ENCODE peak calls at places on chromosomes 6 and 20, in four cellular contexts. One of them, this sample, is unnamed.
A peak's percentile ranks its signal among the peaks of the same experiment; 100 is the strongest.

GRCh38 chr6:108947114-108947854 is 99.1 kb downstream of the ARMC2 start:
- DNase-seq in GM23338: no peak
- DNase-seq in HCT116: no peak
- DNase-seq in CD4-positive, alpha-beta T cell: no peak
- DNase-seq in this sample: no peak

GRCh38 chr6:150016324-150017185 is 8.8 kb downstream of the RAET1L start:
- DNase-seq in GM23338: peak; percentile 77
- DNase-seq in HCT116: peak; percentile 65
- DNase-seq in CD4-positive, alpha-beta T cell: no peak
- DNase-seq in this sample: no peak

GRCh38 chr6:104613416-104614001 is 246.2 kb downstream of the HACE1 start:
- DNase-seq in GM23338: peak; percentile 33
- DNase-seq in HCT116: no peak
- DNase-seq in CD4-positive, alpha-beta T cell: no peak
- DNase-seq in this sample: no peak

GRCh38 chr20:2297352-2297717 is 1.5 kb downstream of the TGM3 start:
- DNase-seq in GM23338: peak; percentile 6
- DNase-seq in HCT116: no peak
- DNase-seq in CD4-positive, alpha-beta T cell: no peak
- DNase-seq in this sample: no peak

GRCh38 chr20:51525241-51526104 is 17.0 kb downstream of the NFATC2 start:
- DNase-seq in GM23338: no peak
- DNase-seq in HCT116: no peak
- DNase-seq in CD4-positive, alpha-beta T cell: no peak
- DNase-seq in this sample: peak; percentile 62

GRCh38 chr20:50393242-50393641 is 116.9 kb upstream of the PTPN1 start:
- DNase-seq in GM23338: no peak
- DNase-seq in HCT116: no peak
- DNase-seq in CD4-positive, alpha-beta T cell: no peak
- DNase-seq in this sample: no peak

GRCh38 chr20:63945031-63945658 is 11.1 kb downstream of the UCKL1 start:
- DNase-seq in GM23338: no peak
- DNase-seq in HCT116: no peak
- DNase-seq in CD4-positive, alpha-beta T cell: no peak
- DNase-seq in this sample: no peak

GRCh38 chr20:58892126-58892931 is 39.8 kb downstream of the GNAS start:
- DNase-seq in GM23338: peak; percentile 78
- DNase-seq in HCT116: no peak
- DNase-seq in CD4-positive, alpha-beta T cell: peak; percentile 70
- DNase-seq in this sample: no peak

GRCh38 chr6:11205721-11206120 is 26.7 kb downstream of the NEDD9 start:
- DNase-seq in GM23338: no peak
- DNase-seq in HCT116: no peak
- DNase-seq in CD4-positive, alpha-beta T cell: no peak
- DNase-seq in this sample: no peak

GRCh38 chr6:135372758-135373157 is 124.8 kb downstream of the AHI1 start:
- DNase-seq in GM23338: no peak
- DNase-seq in HCT116: no peak
- DNase-seq in CD4-positive, alpha-beta T cell: no peak
- DNase-seq in this sample: no peak

GRCh38 chr6:96110878-96111277 is 95.1 kb downstream of the FUT9 start:
- DNase-seq in GM23338: no peak
- DNase-seq in HCT116: no peak
- DNase-seq in CD4-positive, alpha-beta T cell: no peak
- DNase-seq in this sample: no peak

GRCh38 chr6:7155871-7156579 is 48.3 kb downstream of the RREB1 start:
- DNase-seq in GM23338: peak; percentile 31
- DNase-seq in HCT116: no peak
- DNase-seq in CD4-positive, alpha-beta T cell: no peak
- DNase-seq in this sample: no peak

GRCh38 chr6:34730006-34730405 is 27.3 kb upstream of the SNRPC start:
- DNase-seq in GM23338: no peak
- DNase-seq in HCT116: no peak
- DNase-seq in CD4-positive, alpha-beta T cell: no peak
- DNase-seq in this sample: no peak

GRCh38 chr6:165726915-165727314 is 63.9 kb upstream of the PDE10A start:
- DNase-seq in GM23338: peak; percentile 26
- DNase-seq in HCT116: no peak
- DNase-seq in CD4-positive, alpha-beta T cell: no peak
- DNase-seq in this sample: no peak

GRCh38 chr6:129486333-129486732 is 223.6 kb downstream of the ARHGAP18 start:
- DNase-seq in GM23338: no peak
- DNase-seq in HCT116: no peak
- DNase-seq in CD4-positive, alpha-beta T cell: no peak
- DNase-seq in this sample: no peak

GRCh38 chr6:36463686-36464085 is 20.9 kb downstream of the KCTD20 start:
- DNase-seq in GM23338: no peak
- DNase-seq in HCT116: no peak
- DNase-seq in CD4-positive, alpha-beta T cell: no peak
- DNase-seq in this sample: no peak

GRCh38 chr20:59811681-59812171 is 121.7 kb downstream of the SYCP2 start:
- DNase-seq in GM23338: no peak
- DNase-seq in HCT116: no peak
- DNase-seq in CD4-positive, alpha-beta T cell: no peak
- DNase-seq in this sample: no peak

GRCh38 chr6:8658391-8658790 is 223.0 kb upstream of the SLC35B3 start:
- DNase-seq in GM23338: peak; percentile 4
- DNase-seq in HCT116: no peak
- DNase-seq in CD4-positive, alpha-beta T cell: no peak
- DNase-seq in this sample: no peak

GRCh38 chr6:54805077-54805476 is 41.5 kb upstream of the FAM83B start:
- DNase-seq in GM23338: peak; percentile 7
- DNase-seq in HCT116: no peak
- DNase-seq in CD4-positive, alpha-beta T cell: no peak
- DNase-seq in this sample: no peak

GRCh38 chr20:61799928-61800327 is 265.8 kb downstream of the TAF4 start:
- DNase-seq in GM23338: no peak
- DNase-seq in HCT116: no peak
- DNase-seq in CD4-positive, alpha-beta T cell: no peak
- DNase-seq in this sample: no peak

GRCh38 chr6:90343581-90343980 is 46.9 kb upstream of the BACH2 start:
- DNase-seq in GM23338: no peak
- DNase-seq in HCT116: peak; percentile 10
- DNase-seq in CD4-positive, alpha-beta T cell: no peak
- DNase-seq in this sample: no peak

GRCh38 chr20:49664914-49665313 is 48.8 kb downstream of the B4GALT5 start:
- DNase-seq in GM23338: no peak
- DNase-seq in HCT116: no peak
- DNase-seq in CD4-positive, alpha-beta T cell: no peak
- DNase-seq in this sample: no peak

GRCh38 chr20:48236485-48237055 is 451.3 kb upstream of the SULF2 start:
- DNase-seq in GM23338: no peak
- DNase-seq in HCT116: no peak
- DNase-seq in CD4-positive, alpha-beta T cell: no peak
- DNase-seq in this sample: no peak

GRCh38 chr6:118371955-118372354 is 176.1 kb upstream of the PLN start:
- DNase-seq in GM23338: no peak
- DNase-seq in HCT116: no peak
- DNase-seq in CD4-positive, alpha-beta T cell: no peak
- DNase-seq in this sample: no peak

GRCh38 chr6:142300758-142301251 is 1.0 kb upstream of the ADGRG6 start:
- DNase-seq in GM23338: no peak
- DNase-seq in HCT116: peak; percentile 55
- DNase-seq in CD4-positive, alpha-beta T cell: no peak
- DNase-seq in this sample: no peak

GRCh38 chr6:142303191-142303564 is 1.4 kb downstream of the ADGRG6 start:
- DNase-seq in GM23338: no peak
- DNase-seq in HCT116: no peak
- DNase-seq in CD4-positive, alpha-beta T cell: no peak
- DNase-seq in this sample: no peak

GRCh38 chr6:142302427-142303190 is 802 bp downstream of the ADGRG6 start:
- DNase-seq in GM23338: peak; percentile 45
- DNase-seq in HCT116: peak; percentile 53
- DNase-seq in CD4-positive, alpha-beta T cell: no peak
- DNase-seq in this sample: no peak

GRCh38 chr6:142300302-142300701 is 1.5 kb upstream of the ADGRG6 start:
- DNase-seq in GM23338: no peak
- DNase-seq in HCT116: no peak
- DNase-seq in CD4-positive, alpha-beta T cell: no peak
- DNase-seq in this sample: no peak

DNA sequence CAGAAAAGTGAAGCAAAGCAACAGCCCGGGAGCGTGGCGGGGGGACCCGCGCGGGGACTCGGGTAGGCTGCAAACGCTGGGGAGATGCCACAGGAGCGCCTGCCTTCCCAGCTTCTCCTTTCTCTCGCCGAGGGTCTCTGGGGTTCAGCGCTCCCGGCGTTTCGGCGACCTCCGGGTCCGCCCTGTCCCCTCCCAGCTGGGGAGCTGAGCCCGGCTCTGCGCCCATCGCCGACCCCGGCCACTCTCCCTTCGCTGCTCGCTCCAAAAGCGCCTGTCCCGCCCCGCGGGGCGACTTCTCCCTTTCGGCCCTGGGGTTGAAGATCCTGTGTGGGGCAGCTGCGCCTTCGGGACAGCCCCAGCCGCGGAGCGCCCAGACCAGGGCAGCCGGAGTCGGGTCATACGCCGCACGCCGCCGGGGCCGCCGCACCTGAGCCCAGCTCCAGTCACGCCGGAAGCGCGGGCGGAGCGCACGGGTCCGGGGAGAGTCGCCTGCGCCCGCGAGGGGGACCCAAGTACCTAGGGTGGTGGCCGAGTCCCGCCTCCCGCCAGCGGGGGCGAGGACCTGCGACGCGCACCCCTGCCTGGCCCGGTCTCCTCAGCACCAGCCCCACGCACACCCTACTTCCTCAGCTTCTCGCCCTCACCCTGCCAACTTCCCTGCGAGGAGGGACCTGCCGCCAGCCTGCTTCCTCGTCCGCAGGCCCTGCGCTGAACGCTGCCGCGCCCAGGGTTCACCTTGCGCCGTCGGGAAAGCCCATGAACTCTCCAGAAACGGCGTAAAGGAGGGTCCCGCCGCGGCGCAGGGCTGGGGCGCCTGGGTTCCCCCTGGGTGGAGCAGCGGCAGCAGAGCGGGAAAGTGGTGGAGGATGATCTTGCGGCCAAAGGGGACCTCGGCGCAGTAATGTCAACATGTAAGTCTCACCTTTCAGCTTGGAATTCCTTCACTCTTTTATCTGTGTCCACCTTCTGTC is at the start of gene ADGRG6:
- DNase-seq in GM23338: peak; percentile 87
- DNase-seq in HCT116: peak; percentile 57
- DNase-seq in CD4-positive, alpha-beta T cell: peak; percentile 28
- DNase-seq in this sample: peak; percentile 13
- TF ChIP-seq CTCF in GM23338: no peak
- TF ChIP-seq CTCF in HCT116: peak; percentile 38
- TF ChIP-seq CTCF in CD4-positive, alpha-beta T cell: no peak
- TF ChIP-seq CTCF in this sample: no peak

GRCh38 chr20:5173763-5174162 is 47.0 kb downstream of the CDS2 start:
- DNase-seq in GM23338: no peak
- DNase-seq in HCT116: no peak
- DNase-seq in CD4-positive, alpha-beta T cell: no peak
- DNase-seq in this sample: no peak

GRCh38 chr20:5171074-5171789 is 44.4 kb downstream of the CDS2 start:
- DNase-seq in GM23338: peak; percentile 56
- DNase-seq in HCT116: no peak
- DNase-seq in CD4-positive, alpha-beta T cell: no peak
- DNase-seq in this sample: no peak

GRCh38 chr20:5172167-5172586 is 45.4 kb downstream of the CDS2 start:
- DNase-seq in GM23338: no peak
- DNase-seq in HCT116: no peak
- DNase-seq in CD4-positive, alpha-beta T cell: no peak
- DNase-seq in this sample: no peak

GRCh38 chr20:5171790-5172164 is 45.0 kb downstream of the CDS2 start:
- DNase-seq in GM23338: no peak
- DNase-seq in HCT116: no peak
- DNase-seq in CD4-positive, alpha-beta T cell: no peak
- DNase-seq in this sample: no peak

GRCh38 chr20:5172903-5173463 is 46.2 kb downstream of the CDS2 start:
- DNase-seq in GM23338: no peak
- DNase-seq in HCT116: no peak
- DNase-seq in CD4-positive, alpha-beta T cell: no peak
- DNase-seq in this sample: no peak
- H3K27ac ChIP-seq in GM23338: no peak overlapping the region
- H3K27ac ChIP-seq in HCT116: no peak overlapping the region
- H3K27ac ChIP-seq in CD4-positive, alpha-beta T cell: no peak overlapping the region
- H3K27ac ChIP-seq in this sample: no peak overlapping the region

GRCh38 chr20:43914286-43914685 is 366 bp upstream of the TOX2 start:
- DNase-seq in GM23338: no peak
- DNase-seq in HCT116: no peak
- DNase-seq in CD4-positive, alpha-beta T cell: no peak
- DNase-seq in this sample: no peak
- TF ChIP-seq CTCF in GM23338: no peak
- TF ChIP-seq CTCF in HCT116: no peak
- TF ChIP-seq CTCF in CD4-positive, alpha-beta T cell: no peak
- TF ChIP-seq CTCF in this sample: no peak

DNA sequence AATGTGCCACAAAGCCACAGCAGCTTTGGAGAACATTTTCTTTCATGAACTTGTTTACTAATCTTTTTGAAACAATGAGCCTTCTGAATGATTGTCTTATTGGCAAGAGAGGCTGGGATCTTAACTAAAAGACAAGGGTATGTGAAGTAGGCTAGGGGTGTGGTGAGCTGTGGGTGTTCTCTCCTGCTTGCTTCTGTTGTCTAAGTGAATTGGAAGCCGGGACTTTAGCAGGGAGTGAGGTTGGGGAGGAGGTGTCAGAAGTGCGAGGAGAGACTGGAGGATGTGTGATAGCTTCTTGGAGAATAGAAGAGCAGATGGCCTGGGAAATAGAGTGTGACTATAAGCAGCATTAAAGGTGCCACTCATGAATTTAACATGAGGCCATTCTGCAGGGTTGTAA is 562.8 kb downstream of the UTRN start:
- DNase-seq in GM23338: no peak
- DNase-seq in HCT116: no peak
- DNase-seq in CD4-positive, alpha-beta T cell: no peak
- DNase-seq in this sample: no peak
- H3K27ac ChIP-seq in GM23338: no peak overlapping the region
- H3K27ac ChIP-seq in HCT116: no peak overlapping the region
- H3K27ac ChIP-seq in CD4-positive, alpha-beta T cell: no peak overlapping the region
- H3K27ac ChIP-seq in this sample: no peak overlapping the region

This sample was measured in HL-60.